ENCODE peak calls at places on chromosome 1, in four cellular contexts. One of them, this sample, is unnamed.

GRCh38 chr1:211843018-211843417 is 12.5 kb upstream of the LPGAT1 start:
- DNase-seq in A549: no peak
- DNase-seq in uterus: no peak
- DNase-seq in body of pancreas: no peak
- DNase-seq in this sample: no peak

GRCh38 chr1:25875154-25875855 is at the start of gene PAQR7:
- DNase-seq in body of pancreas: peak; percentile 85
- DNase-seq in A549: peak; percentile 15
- DNase-seq in uterus: peak; percentile 79
- DNase-seq in this sample: peak; percentile 91

GRCh38 chr1:145997156-145998023 is 1.0 kb upstream of the TXNIP start:
- DNase-seq in uterus: peak; percentile 54
- DNase-seq in A549: no peak
- DNase-seq in body of pancreas: peak; percentile 66
- DNase-seq in this sample: no peak

GRCh38 chr1:186943891-186944686 is 115.3 kb downstream of the PLA2G4A start:
- DNase-seq in A549: no peak
- DNase-seq in body of pancreas: no peak
- DNase-seq in uterus: no peak
- DNase-seq in this sample: no peak

GRCh38 chr1:64161347-64162080 is 41.9 kb upstream of the UBE2U start:
- DNase-seq in uterus: no peak
- DNase-seq in A549: no peak
- DNase-seq in body of pancreas: peak; percentile 30
- DNase-seq in this sample: no peak

GRCh38 chr1:228837817-228838716 is 102.8 kb downstream of the RHOU start:
- DNase-seq in body of pancreas: peak; percentile 91
- DNase-seq in uterus: peak; percentile 66
- DNase-seq in A549: peak; percentile 88
- DNase-seq in this sample: no peak

GRCh38 chr1:31239653-31240241 is at the start of gene NKAIN1:
- DNase-seq in A549: no peak
- DNase-seq in body of pancreas: no peak
- DNase-seq in uterus: no peak
- DNase-seq in this sample: no peak

GRCh38 chr1:74771913-74772515 is 39.1 kb downstream of the TYW3 start:
- DNase-seq in A549: peak; percentile 1
- DNase-seq in body of pancreas: peak; percentile 34
- DNase-seq in uterus: no peak
- DNase-seq in this sample: no peak

GRCh38 chr1:99978218-99978617 is 8.4 kb downstream of the SLC35A3 start:
- DNase-seq in A549: no peak
- DNase-seq in body of pancreas: no peak
- DNase-seq in uterus: no peak
- DNase-seq in this sample: no peak

GRCh38 chr1:99980928-99981327 is 11.1 kb downstream of the SLC35A3 start:
- DNase-seq in body of pancreas: no peak
- DNase-seq in uterus: no peak
- DNase-seq in A549: no peak
- DNase-seq in this sample: no peak

GRCh38 chr1:99975569-99975968 is 5.8 kb downstream of the SLC35A3 start:
- DNase-seq in uterus: no peak
- DNase-seq in A549: no peak
- DNase-seq in body of pancreas: no peak
- DNase-seq in this sample: no peak

DNA sequence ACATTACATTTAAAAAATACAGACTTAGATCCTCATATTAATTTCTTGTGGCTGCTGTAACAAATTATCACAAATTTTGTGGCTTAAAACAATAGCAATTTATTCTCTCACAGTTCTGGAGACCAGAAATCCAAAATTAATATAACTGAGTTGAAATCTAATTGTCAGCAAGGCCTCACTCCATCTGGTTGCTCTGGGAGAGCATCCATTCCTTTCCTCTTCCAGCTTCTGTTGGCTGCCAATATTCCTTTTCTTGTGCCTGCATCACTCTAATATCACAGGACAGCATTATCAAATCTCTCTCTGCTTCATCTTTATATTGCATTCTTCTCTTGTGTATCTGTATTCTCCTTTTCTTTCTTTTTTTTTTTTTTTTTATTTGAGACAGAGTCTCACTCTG is 9.3 kb downstream of the SLC35A3 start:
- DNase-seq in A549: no peak
- DNase-seq in uterus: no peak
- DNase-seq in body of pancreas: no peak
- DNase-seq in this sample: no peak
- TF ChIP-seq POLR2A in A549: no peak
- TF ChIP-seq POLR2A in uterus: no peak
- TF ChIP-seq POLR2A in body of pancreas: no peak
- TF ChIP-seq POLR2A in this sample: no peak

GRCh38 chr1:161098161-161099068 is at the start of gene KLHDC9:
- DNase-seq in body of pancreas: peak; percentile 95
- DNase-seq in A549: peak; percentile 64
- DNase-seq in uterus: peak; percentile 78
- DNase-seq in this sample: no peak
- TF ChIP-seq CTCF in body of pancreas: peak; percentile 55
- TF ChIP-seq CTCF in A549: no peak
- TF ChIP-seq CTCF in uterus: peak; percentile 26
- TF ChIP-seq CTCF in this sample: no peak

GRCh38 chr1:39270368-39270767 is 65.9 kb downstream of the MACF1 start:
- DNase-seq in body of pancreas: peak; percentile 40
- DNase-seq in uterus: no peak
- DNase-seq in A549: no peak
- DNase-seq in this sample: no peak

GRCh38 chr1:39269791-39270342 is 65.4 kb downstream of the MACF1 start:
- DNase-seq in body of pancreas: no peak
- DNase-seq in A549: no peak
- DNase-seq in uterus: peak; percentile 45
- DNase-seq in this sample: no peak

GRCh38 chr1:39269349-39269748 is 64.9 kb downstream of the MACF1 start:
- DNase-seq in body of pancreas: no peak
- DNase-seq in uterus: no peak
- DNase-seq in A549: no peak
- DNase-seq in this sample: no peak

GRCh38 chr1:39268112-39268581 is 63.7 kb downstream of the MACF1 start:
- DNase-seq in A549: no peak
- DNase-seq in body of pancreas: peak; percentile 55
- DNase-seq in uterus: peak; percentile 52
- DNase-seq in this sample: no peak

GRCh38 chr1:39268906-39269305 is 64.4 kb downstream of the MACF1 start:
- DNase-seq in A549: no peak
- DNase-seq in body of pancreas: no peak
- DNase-seq in uterus: no peak
- DNase-seq in this sample: no peak
- H3K4me3 ChIP-seq in A549: no peak overlapping the region
- H3K4me3 ChIP-seq in body of pancreas: no peak overlapping the region
- H3K4me3 ChIP-seq in uterus: peak overlapping the region; percentile 22
- H3K4me3 ChIP-seq in this sample: no peak overlapping the region

DNA sequence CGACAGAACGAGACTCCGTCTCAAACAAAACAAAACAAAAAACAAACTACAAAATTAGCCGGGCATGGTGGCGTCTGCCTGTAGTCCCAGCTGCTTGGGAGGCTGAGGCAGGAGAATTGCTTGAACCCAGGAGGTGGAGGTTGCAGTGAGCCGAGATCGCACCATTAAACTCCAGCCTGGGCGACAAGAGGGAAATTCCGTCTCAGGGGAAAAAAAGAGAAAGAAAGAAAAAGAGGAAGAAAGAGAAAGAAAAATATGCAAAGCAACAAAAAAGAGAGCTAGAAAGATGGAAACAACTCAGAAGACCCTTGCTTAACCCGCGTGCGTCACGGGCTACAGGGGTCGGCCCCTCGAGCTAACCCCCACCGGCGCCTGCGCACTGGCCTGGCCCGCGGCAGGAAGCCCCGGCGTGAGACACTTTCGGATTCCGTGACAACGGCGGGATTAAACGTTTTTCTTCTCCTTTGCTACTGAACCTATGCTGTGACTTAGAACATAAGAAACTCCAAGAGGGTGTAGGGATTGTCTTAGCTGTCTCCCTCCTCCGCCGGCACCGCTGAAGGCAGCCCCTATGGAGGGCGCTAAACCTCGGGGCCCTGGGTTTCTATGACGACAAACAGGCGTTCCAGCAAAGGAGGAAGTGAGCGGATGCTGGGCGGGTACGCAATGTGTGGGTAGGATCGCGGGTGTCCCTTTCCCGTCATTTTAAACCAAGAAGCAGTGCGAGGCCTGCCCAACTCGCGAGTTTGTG is at the start of gene AXDND1:
- DNase-seq in body of pancreas: peak; percentile 91
- DNase-seq in uterus: peak; percentile 74
- DNase-seq in A549: peak; percentile 73
- DNase-seq in this sample: peak; percentile 86
- TF ChIP-seq POLR2A in body of pancreas: peak; percentile 70
- TF ChIP-seq POLR2A in uterus: no peak
- TF ChIP-seq POLR2A in A549: peak; percentile 34
- TF ChIP-seq POLR2A in this sample: no peak

GRCh38 chr1:38502772-38503171 is 356.8 kb downstream of the RRAGC start:
- DNase-seq in uterus: no peak
- DNase-seq in A549: no peak
- DNase-seq in body of pancreas: no peak
- DNase-seq in this sample: no peak

GRCh38 chr1:38497921-38498320 is 361.7 kb downstream of the RRAGC start:
- DNase-seq in A549: no peak
- DNase-seq in uterus: no peak
- DNase-seq in body of pancreas: no peak
- DNase-seq in this sample: no peak

GRCh38 chr1:38500891-38501290 is 358.7 kb downstream of the RRAGC start:
- DNase-seq in A549: no peak
- DNase-seq in body of pancreas: no peak
- DNase-seq in uterus: no peak
- DNase-seq in this sample: no peak

GRCh38 chr1:38505950-38506349 is 353.6 kb downstream of the RRAGC start:
- DNase-seq in body of pancreas: no peak
- DNase-seq in uterus: no peak
- DNase-seq in A549: no peak
- DNase-seq in this sample: no peak

GRCh38 chr1:38500352-38500751 is 359.2 kb downstream of the RRAGC start:
- DNase-seq in body of pancreas: no peak
- DNase-seq in uterus: no peak
- DNase-seq in A549: peak; percentile 11
- DNase-seq in this sample: no peak
- TF ChIP-seq CTCF in body of pancreas: no peak
- TF ChIP-seq CTCF in uterus: no peak
- TF ChIP-seq CTCF in A549: no peak
- TF ChIP-seq CTCF in this sample: no peak

DNA sequence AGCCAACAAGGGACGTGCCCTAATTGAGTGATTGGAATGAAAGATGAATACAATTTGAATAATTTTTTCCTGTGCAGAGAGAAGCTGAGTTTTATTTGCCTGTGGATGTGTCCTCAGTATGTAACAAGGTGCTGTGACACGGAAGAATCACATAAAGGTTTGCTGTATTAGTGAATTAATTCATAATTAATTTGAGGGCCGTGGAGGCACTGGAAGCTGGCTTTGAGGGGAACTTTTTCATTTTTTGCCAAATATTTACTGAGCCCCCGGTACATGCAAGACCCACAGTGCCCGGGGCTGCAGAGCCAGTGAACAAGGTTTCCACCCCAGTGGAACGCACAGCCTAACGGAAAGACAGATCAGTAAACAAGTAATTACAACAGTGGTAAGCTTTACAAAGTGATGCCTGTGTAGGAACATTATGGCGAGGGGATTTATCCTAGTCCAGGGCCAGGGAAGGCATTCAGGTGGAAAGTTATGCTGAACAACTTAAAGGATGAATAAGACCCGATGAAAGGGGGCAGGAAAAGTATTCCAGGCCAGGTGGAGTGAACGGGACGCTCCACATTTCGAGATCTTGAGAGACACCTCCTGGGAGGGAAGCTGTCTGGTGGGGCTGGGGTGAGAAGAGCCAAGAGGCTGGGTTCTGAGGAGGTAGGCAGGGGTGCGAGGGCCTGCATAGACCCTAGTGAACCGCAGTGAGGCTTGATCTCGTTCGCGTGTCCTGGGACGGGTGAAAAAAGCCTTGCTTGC is 773 bp upstream of the RCC2 start:
- DNase-seq in A549: no peak
- DNase-seq in body of pancreas: no peak
- DNase-seq in uterus: no peak
- DNase-seq in this sample: no peak
- H3K4me3 ChIP-seq in A549: peak overlapping the region; percentile 98
- H3K4me3 ChIP-seq in body of pancreas: no peak overlapping the region
- H3K4me3 ChIP-seq in uterus: peak overlapping the region; percentile 15
- H3K4me3 ChIP-seq in this sample: no peak overlapping the region

GRCh38 chr1:29166291-29166878 is 15.3 kb downstream of the SRSF4 start:
- DNase-seq in body of pancreas: no peak
- DNase-seq in uterus: no peak
- DNase-seq in A549: no peak
- DNase-seq in this sample: peak; percentile 49
- TF ChIP-seq POLR2A in body of pancreas: no peak
- TF ChIP-seq POLR2A in uterus: no peak
- TF ChIP-seq POLR2A in A549: no peak
- TF ChIP-seq POLR2A in this sample: no peak

GRCh38 chr1:94801919-94802546 is 18.1 kb upstream of the SLC44A3 start:
- DNase-seq in body of pancreas: peak; percentile 47
- DNase-seq in A549: peak; percentile 44
- DNase-seq in uterus: peak; percentile 47
- DNase-seq in this sample: peak; percentile 86
- TF ChIP-seq CTCF in body of pancreas: peak; percentile 71
- TF ChIP-seq CTCF in A549: peak; percentile 68
- TF ChIP-seq CTCF in uterus: peak; percentile 57
- TF ChIP-seq CTCF in this sample: no peak

DNA sequence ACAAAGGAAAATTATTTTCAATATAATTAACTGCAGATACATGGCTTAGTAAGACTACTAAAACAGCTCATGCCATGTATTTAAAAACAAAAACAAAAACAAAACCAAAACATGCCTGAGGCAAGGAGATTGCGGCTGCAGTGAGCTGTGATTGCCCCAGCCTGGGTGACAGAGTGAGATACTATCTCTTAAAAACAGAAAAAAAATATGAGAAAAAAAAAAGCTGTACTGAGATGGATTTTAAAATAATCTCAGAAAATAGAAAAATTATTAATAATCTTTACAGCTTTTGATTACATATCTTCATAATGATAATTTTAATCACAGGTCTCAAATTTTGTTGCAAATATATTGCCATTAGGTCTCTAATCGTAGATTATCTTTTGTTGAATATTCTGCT is 24.0 kb upstream of the LIN9 start:
- DNase-seq in A549: no peak
- DNase-seq in body of pancreas: no peak
- DNase-seq in uterus: no peak
- DNase-seq in this sample: no peak
- H3K4me3 ChIP-seq in A549: peak overlapping the region; percentile 35
- H3K4me3 ChIP-seq in body of pancreas: no peak overlapping the region
- H3K4me3 ChIP-seq in uterus: no peak overlapping the region
- H3K4me3 ChIP-seq in this sample: no peak overlapping the region